ENCODE peak calls at places on chromosome 1, in six cellular contexts. One of them, this sample, is unnamed.

GRCh38 chr1:53725238-53725689 is 13.7 kb downstream of the GLIS1 start:
- DNase-seq in CD8-positive, alpha-beta T cell: no peak
- DNase-seq in C1 segment of cervical spinal cord: no peak
- DNase-seq in renal cortical epithelial cell: no peak
- DNase-seq in HFFc6: no peak
- DNase-seq in DMS 273 treated with DMSO at 0.1 percent for 48 hours: no peak
- DNase-seq in this sample: no peak

GRCh38 chr1:3031401-3032221 is 10.3 kb downstream of the ACTRT2 start:
- DNase-seq in CD8-positive, alpha-beta T cell: no peak
- DNase-seq in HFFc6: no peak
- DNase-seq in DMS 273 treated with DMSO at 0.1 percent for 48 hours: no peak
- DNase-seq in renal cortical epithelial cell: no peak
- DNase-seq in C1 segment of cervical spinal cord: no peak
- DNase-seq in this sample: no peak

GRCh38 chr1:165753934-165754333 is 14.7 kb downstream of the TMCO1 start:
- DNase-seq in C1 segment of cervical spinal cord: no peak
- DNase-seq in CD8-positive, alpha-beta T cell: no peak
- DNase-seq in renal cortical epithelial cell: no peak
- DNase-seq in DMS 273 treated with DMSO at 0.1 percent for 48 hours: no peak
- DNase-seq in HFFc6: no peak
- DNase-seq in this sample: no peak

GRCh38 chr1:231395051-231395995 is 26.8 kb downstream of the EGLN1 start:
- DNase-seq in DMS 273 treated with DMSO at 0.1 percent for 48 hours: no peak
- DNase-seq in renal cortical epithelial cell: peak; percentile 97
- DNase-seq in C1 segment of cervical spinal cord: no peak
- DNase-seq in CD8-positive, alpha-beta T cell: no peak
- DNase-seq in HFFc6: peak; percentile 95
- DNase-seq in this sample: peak; percentile 95

GRCh38 chr1:8104278-8105236 is 78.4 kb upstream of the ERRFI1 start:
- DNase-seq in HFFc6: no peak
- DNase-seq in C1 segment of cervical spinal cord: no peak
- DNase-seq in renal cortical epithelial cell: no peak
- DNase-seq in CD8-positive, alpha-beta T cell: no peak
- DNase-seq in DMS 273 treated with DMSO at 0.1 percent for 48 hours: no peak
- DNase-seq in this sample: no peak

GRCh38 chr1:56268519-56268918 is 310.8 kb downstream of the PLPP3 start:
- DNase-seq in C1 segment of cervical spinal cord: no peak
- DNase-seq in HFFc6: no peak
- DNase-seq in DMS 273 treated with DMSO at 0.1 percent for 48 hours: no peak
- DNase-seq in CD8-positive, alpha-beta T cell: no peak
- DNase-seq in renal cortical epithelial cell: no peak
- DNase-seq in this sample: no peak

GRCh38 chr1:244860078-244860477 is 4.3 kb downstream of the HNRNPU start:
- DNase-seq in DMS 273 treated with DMSO at 0.1 percent for 48 hours: no peak
- DNase-seq in C1 segment of cervical spinal cord: no peak
- DNase-seq in CD8-positive, alpha-beta T cell: no peak
- DNase-seq in HFFc6: no peak
- DNase-seq in renal cortical epithelial cell: no peak
- DNase-seq in this sample: no peak

GRCh38 chr1:231950732-231951131 is 324.1 kb downstream of the DISC1 start:
- DNase-seq in CD8-positive, alpha-beta T cell: no peak
- DNase-seq in DMS 273 treated with DMSO at 0.1 percent for 48 hours: no peak
- DNase-seq in HFFc6: no peak
- DNase-seq in renal cortical epithelial cell: peak; percentile 12
- DNase-seq in C1 segment of cervical spinal cord: no peak
- DNase-seq in this sample: no peak

GRCh38 chr1:245365071-245365470 is 210.3 kb downstream of the KIF26B start:
- DNase-seq in CD8-positive, alpha-beta T cell: no peak
- DNase-seq in C1 segment of cervical spinal cord: no peak
- DNase-seq in HFFc6: no peak
- DNase-seq in renal cortical epithelial cell: no peak
- DNase-seq in DMS 273 treated with DMSO at 0.1 percent for 48 hours: no peak
- DNase-seq in this sample: no peak

GRCh38 chr1:89524369-89525168 is at the start of gene LRRC8B:
- DNase-seq in HFFc6: peak; percentile 56
- DNase-seq in CD8-positive, alpha-beta T cell: peak; percentile 86
- DNase-seq in C1 segment of cervical spinal cord: peak; percentile 88
- DNase-seq in DMS 273 treated with DMSO at 0.1 percent for 48 hours: peak; percentile 56
- DNase-seq in renal cortical epithelial cell: peak; percentile 49
- DNase-seq in this sample: peak; percentile 79

GRCh38 chr1:24248859-24249258 is 61.8 kb upstream of the IFNLR1 start:
- DNase-seq in renal cortical epithelial cell: no peak
- DNase-seq in C1 segment of cervical spinal cord: no peak
- DNase-seq in HFFc6: no peak
- DNase-seq in CD8-positive, alpha-beta T cell: no peak
- DNase-seq in DMS 273 treated with DMSO at 0.1 percent for 48 hours: no peak
- DNase-seq in this sample: no peak

GRCh38 chr1:167066333-167067122 is 23.6 kb downstream of the GPA33 start:
- DNase-seq in renal cortical epithelial cell: peak; percentile 11
- DNase-seq in C1 segment of cervical spinal cord: peak; percentile 62
- DNase-seq in HFFc6: peak; percentile 7
- DNase-seq in DMS 273 treated with DMSO at 0.1 percent for 48 hours: peak; percentile 33
- DNase-seq in CD8-positive, alpha-beta T cell: peak; percentile 70
- DNase-seq in this sample: peak; percentile 58

GRCh38 chr1:27428316-27429028 is 36.0 kb downstream of the GPR3 start:
- DNase-seq in C1 segment of cervical spinal cord: no peak
- DNase-seq in renal cortical epithelial cell: peak; percentile 80
- DNase-seq in HFFc6: no peak
- DNase-seq in CD8-positive, alpha-beta T cell: no peak
- DNase-seq in DMS 273 treated with DMSO at 0.1 percent for 48 hours: no peak
- DNase-seq in this sample: no peak

GRCh38 chr1:164804366-164804765 is 245.4 kb downstream of the PBX1 start:
- DNase-seq in renal cortical epithelial cell: no peak
- DNase-seq in DMS 273 treated with DMSO at 0.1 percent for 48 hours: no peak
- DNase-seq in CD8-positive, alpha-beta T cell: no peak
- DNase-seq in HFFc6: no peak
- DNase-seq in C1 segment of cervical spinal cord: no peak
- DNase-seq in this sample: no peak

This sample was measured in EL.